ENCODE peak calls at places on chromosomes 6 and 20, in ten cellular contexts. One of them, this sample, is unnamed.

GRCh38 chr6:116405147-116405546 is 34.4 kb downstream of the DSE start:
- DNase-seq in cardiac muscle cell: no peak
- DNase-seq in IMR-90: peak
- DNase-seq in heart left ventricle: no peak
- DNase-seq in tibial artery: no peak
- DNase-seq in adrenal gland: no peak
- DNase-seq in psoas muscle: no peak
- DNase-seq in lung: no peak
- DNase-seq in colonic mucosa: no peak
- DNase-seq in vagina: no peak
- DNase-seq in this sample: no peak

GRCh38 chr20:24629668-24630067 is 160.2 kb downstream of the SYNDIG1 start:
- DNase-seq in vagina: no peak
- DNase-seq in colonic mucosa: no peak
- DNase-seq in cardiac muscle cell: peak
- DNase-seq in lung: no peak
- DNase-seq in IMR-90: no peak
- DNase-seq in psoas muscle: no peak
- DNase-seq in heart left ventricle: no peak
- DNase-seq in tibial artery: no peak
- DNase-seq in adrenal gland: no peak
- DNase-seq in this sample: no peak

GRCh38 chr6:97697450-97697849 is 414.4 kb upstream of the MMS22L start:
- DNase-seq in lung: no peak
- DNase-seq in vagina: no peak
- DNase-seq in cardiac muscle cell: peak
- DNase-seq in IMR-90: peak
- DNase-seq in tibial artery: no peak
- DNase-seq in psoas muscle: no peak
- DNase-seq in colonic mucosa: no peak
- DNase-seq in adrenal gland: no peak
- DNase-seq in heart left ventricle: no peak
- DNase-seq in this sample: no peak

GRCh38 chr20:18504479-18505060 is 3.2 kb upstream of the SEC23B start:
- DNase-seq in lung: peak
- DNase-seq in tibial artery: no peak
- DNase-seq in adrenal gland: peak
- DNase-seq in IMR-90: peak
- DNase-seq in psoas muscle: no peak
- DNase-seq in heart left ventricle: peak
- DNase-seq in cardiac muscle cell: peak
- DNase-seq in vagina: no peak
- DNase-seq in colonic mucosa: peak
- DNase-seq in this sample: no peak

GRCh38 chr6:133701633-133702331 is 187.1 kb upstream of the TCF21 start:
- DNase-seq in lung: no peak
- DNase-seq in vagina: no peak
- DNase-seq in colonic mucosa: no peak
- DNase-seq in IMR-90: peak
- DNase-seq in heart left ventricle: peak
- DNase-seq in cardiac muscle cell: peak
- DNase-seq in adrenal gland: no peak
- DNase-seq in tibial artery: no peak
- DNase-seq in psoas muscle: no peak
- DNase-seq in this sample: no peak

GRCh38 chr6:145891565-145891964 is 72.6 kb downstream of the SHPRH start:
- DNase-seq in vagina: no peak
- DNase-seq in adrenal gland: no peak
- DNase-seq in cardiac muscle cell: peak
- DNase-seq in colonic mucosa: no peak
- DNase-seq in psoas muscle: no peak
- DNase-seq in lung: no peak
- DNase-seq in tibial artery: no peak
- DNase-seq in heart left ventricle: no peak
- DNase-seq in IMR-90: peak
- DNase-seq in this sample: no peak

GRCh38 chr6:11270030-11271027 is 37.9 kb upstream of the NEDD9 start:
- DNase-seq in heart left ventricle: no peak
- DNase-seq in psoas muscle: no peak
- DNase-seq in IMR-90: peak
- DNase-seq in cardiac muscle cell: peak
- DNase-seq in tibial artery: no peak
- DNase-seq in vagina: no peak
- DNase-seq in colonic mucosa: peak
- DNase-seq in lung: no peak
- DNase-seq in adrenal gland: peak
- DNase-seq in this sample: no peak

GRCh38 chr6:12148841-12149240 is 136.7 kb downstream of the HIVEP1 start:
- DNase-seq in cardiac muscle cell: no peak
- DNase-seq in lung: no peak
- DNase-seq in vagina: no peak
- DNase-seq in psoas muscle: no peak
- DNase-seq in IMR-90: no peak
- DNase-seq in adrenal gland: no peak
- DNase-seq in colonic mucosa: no peak
- DNase-seq in heart left ventricle: no peak
- DNase-seq in tibial artery: no peak
- DNase-seq in this sample: no peak

GRCh38 chr20:23928353-23928752 is 48.8 kb upstream of the CST5 start:
- DNase-seq in adrenal gland: no peak
- DNase-seq in vagina: no peak
- DNase-seq in tibial artery: no peak
- DNase-seq in heart left ventricle: no peak
- DNase-seq in psoas muscle: no peak
- DNase-seq in colonic mucosa: no peak
- DNase-seq in IMR-90: no peak
- DNase-seq in lung: no peak
- DNase-seq in cardiac muscle cell: no peak
- DNase-seq in this sample: no peak

GRCh38 chr6:4805553-4806307 is 29.5 kb downstream of the CDYL start:
- DNase-seq in colonic mucosa: peak
- DNase-seq in IMR-90: peak
- DNase-seq in adrenal gland: peak
- DNase-seq in heart left ventricle: peak
- DNase-seq in cardiac muscle cell: peak
- DNase-seq in tibial artery: peak
- DNase-seq in lung: peak
- DNase-seq in vagina: no peak
- DNase-seq in psoas muscle: peak
- DNase-seq in this sample: peak

GRCh38 chr6:152948150-152948768 is 34.6 kb downstream of the FBXO5 start:
- DNase-seq in psoas muscle: no peak
- DNase-seq in heart left ventricle: no peak
- DNase-seq in lung: no peak
- DNase-seq in cardiac muscle cell: peak
- DNase-seq in adrenal gland: no peak
- DNase-seq in IMR-90: peak
- DNase-seq in colonic mucosa: no peak
- DNase-seq in tibial artery: no peak
- DNase-seq in vagina: no peak
- DNase-seq in this sample: no peak

GRCh38 chr6:56517155-56517745 is 125.4 kb downstream of the DST start:
- DNase-seq in cardiac muscle cell: peak
- DNase-seq in heart left ventricle: no peak
- DNase-seq in colonic mucosa: no peak
- DNase-seq in vagina: no peak
- DNase-seq in tibial artery: no peak
- DNase-seq in IMR-90: peak
- DNase-seq in psoas muscle: no peak
- DNase-seq in lung: no peak
- DNase-seq in adrenal gland: peak
- DNase-seq in this sample: no peak

GRCh38 chr20:672975-673604 is 2.5 kb downstream of the SCRT2 start:
- DNase-seq in IMR-90: no peak
- DNase-seq in cardiac muscle cell: no peak
- DNase-seq in adrenal gland: no peak
- DNase-seq in colonic mucosa: no peak
- DNase-seq in heart left ventricle: no peak
- DNase-seq in tibial artery: no peak
- DNase-seq in vagina: no peak
- DNase-seq in lung: no peak
- DNase-seq in psoas muscle: no peak
- DNase-seq in this sample: no peak
- H3K4me3 ChIP-seq in IMR-90: no peak
- H3K4me3 ChIP-seq in cardiac muscle cell: no peak
- H3K4me3 ChIP-seq in adrenal gland: no peak
- H3K4me3 ChIP-seq in colonic mucosa: no peak
- H3K4me3 ChIP-seq in heart left ventricle: no peak
- H3K4me3 ChIP-seq in tibial artery: no peak
- H3K4me3 ChIP-seq in vagina: no peak
- H3K4me3 ChIP-seq in lung: no peak
- H3K4me3 ChIP-seq in psoas muscle: no peak
- H3K4me3 ChIP-seq in this sample: no peak

DNA sequence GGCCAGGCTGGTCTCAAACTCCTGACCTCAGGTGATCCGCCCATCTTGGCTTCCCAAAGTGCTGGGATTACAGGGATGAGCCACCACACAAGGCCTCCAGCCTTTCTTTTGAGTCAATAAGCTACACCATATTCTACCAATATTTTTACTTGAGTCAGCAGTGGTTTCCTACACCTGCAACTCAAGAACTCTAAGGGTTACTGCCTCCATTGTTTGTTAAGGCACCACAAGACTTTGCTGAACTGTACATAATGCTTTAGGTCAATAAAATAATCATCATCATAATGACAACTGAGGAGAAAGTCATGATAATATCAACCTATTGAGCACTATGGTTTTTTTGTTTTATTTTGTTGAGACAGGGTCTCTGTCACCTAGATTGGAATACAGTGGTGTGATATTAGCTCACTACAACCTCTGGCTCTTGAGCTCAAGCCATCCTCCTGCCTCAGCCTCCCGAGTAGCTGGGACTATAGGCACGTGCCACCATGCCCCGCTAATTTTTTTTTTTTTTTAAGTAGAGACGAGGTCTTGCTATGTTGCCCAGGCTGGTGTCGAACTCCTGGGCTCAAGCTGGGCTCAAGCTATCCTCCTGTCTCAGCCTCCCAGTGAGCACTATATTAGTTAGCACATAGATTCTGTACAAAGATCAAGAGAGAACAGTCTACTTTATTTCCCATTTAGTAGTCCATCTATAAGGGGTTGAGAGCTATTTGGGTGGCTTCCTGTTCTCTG is 34.9 kb upstream of the ZMYND8 start:
- DNase-seq in IMR-90: no peak
- DNase-seq in lung: no peak
- DNase-seq in cardiac muscle cell: no peak
- DNase-seq in colonic mucosa: no peak
- DNase-seq in vagina: no peak
- DNase-seq in tibial artery: no peak
- DNase-seq in heart left ventricle: no peak
- DNase-seq in psoas muscle: no peak
- DNase-seq in adrenal gland: no peak
- DNase-seq in this sample: no peak
- H3K27ac ChIP-seq in IMR-90: peak
- H3K27ac ChIP-seq in lung: no peak
- H3K27ac ChIP-seq in cardiac muscle cell: no peak
- H3K27ac ChIP-seq in colonic mucosa: no peak
- H3K27ac ChIP-seq in vagina: no peak
- H3K27ac ChIP-seq in tibial artery: no peak
- H3K27ac ChIP-seq in heart left ventricle: no peak
- H3K27ac ChIP-seq in psoas muscle: no peak
- H3K27ac ChIP-seq in adrenal gland: no peak
- H3K27ac ChIP-seq in this sample: no peak

GRCh38 chr6:150587637-150588036 is 12.0 kb upstream of the PLEKHG1 start:
- DNase-seq in lung: no peak
- DNase-seq in heart left ventricle: no peak
- DNase-seq in cardiac muscle cell: no peak
- DNase-seq in tibial artery: no peak
- DNase-seq in colonic mucosa: no peak
- DNase-seq in vagina: no peak
- DNase-seq in IMR-90: no peak
- DNase-seq in psoas muscle: no peak
- DNase-seq in adrenal gland: no peak
- DNase-seq in this sample: no peak

GRCh38 chr6:150588862-150589499 is 10.7 kb upstream of the PLEKHG1 start:
- DNase-seq in psoas muscle: no peak
- DNase-seq in adrenal gland: no peak
- DNase-seq in IMR-90: no peak
- DNase-seq in tibial artery: no peak
- DNase-seq in lung: no peak
- DNase-seq in vagina: no peak
- DNase-seq in colonic mucosa: no peak
- DNase-seq in cardiac muscle cell: no peak
- DNase-seq in heart left ventricle: no peak
- DNase-seq in this sample: no peak

GRCh38 chr6:150590448-150590847 is 9.2 kb upstream of the PLEKHG1 start:
- DNase-seq in lung: no peak
- DNase-seq in tibial artery: no peak
- DNase-seq in psoas muscle: no peak
- DNase-seq in colonic mucosa: no peak
- DNase-seq in heart left ventricle: no peak
- DNase-seq in IMR-90: no peak
- DNase-seq in cardiac muscle cell: no peak
- DNase-seq in vagina: no peak
- DNase-seq in adrenal gland: no peak
- DNase-seq in this sample: no peak

GRCh38 chr6:150592377-150592995 is 7.2 kb upstream of the PLEKHG1 start:
- DNase-seq in cardiac muscle cell: no peak
- DNase-seq in psoas muscle: no peak
- DNase-seq in adrenal gland: no peak
- DNase-seq in IMR-90: no peak
- DNase-seq in tibial artery: no peak
- DNase-seq in heart left ventricle: no peak
- DNase-seq in vagina: no peak
- DNase-seq in lung: no peak
- DNase-seq in colonic mucosa: peak
- DNase-seq in this sample: no peak

DNA sequence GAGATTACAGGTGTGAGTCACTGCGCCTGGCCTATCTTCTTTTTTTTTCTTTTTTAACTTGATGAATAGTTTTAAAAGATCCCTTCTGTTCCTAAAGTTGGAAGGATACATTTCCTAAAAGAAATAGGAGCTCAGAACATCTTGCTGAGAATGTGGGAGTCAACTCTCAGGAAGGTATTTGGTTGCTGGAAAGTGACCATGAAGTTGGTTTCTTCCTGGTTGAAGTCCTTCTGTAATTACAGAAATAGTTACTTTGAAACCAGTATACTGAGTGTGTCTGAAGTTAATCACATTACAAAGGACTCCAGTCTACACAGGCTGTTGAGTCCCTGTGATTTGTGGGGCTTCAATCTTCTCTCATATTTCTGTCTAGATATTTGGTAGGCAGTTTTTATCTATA is 9.9 kb upstream of the PLEKHG1 start:
- DNase-seq in colonic mucosa: no peak
- DNase-seq in lung: no peak
- DNase-seq in vagina: no peak
- DNase-seq in adrenal gland: no peak
- DNase-seq in heart left ventricle: no peak
- DNase-seq in cardiac muscle cell: no peak
- DNase-seq in tibial artery: no peak
- DNase-seq in psoas muscle: no peak
- DNase-seq in IMR-90: no peak
- DNase-seq in this sample: no peak
- H3K4me3 ChIP-seq in colonic mucosa: no peak
- H3K4me3 ChIP-seq in lung: no peak
- H3K4me3 ChIP-seq in vagina: no peak
- H3K4me3 ChIP-seq in adrenal gland: no peak
- H3K4me3 ChIP-seq in heart left ventricle: no peak
- H3K4me3 ChIP-seq in cardiac muscle cell: no peak
- H3K4me3 ChIP-seq in tibial artery: no peak
- H3K4me3 ChIP-seq in psoas muscle: no peak
- H3K4me3 ChIP-seq in IMR-90: no peak
- H3K4me3 ChIP-seq in this sample: no peak

GRCh38 chr6:32111424-32112066 is 2.4 kb upstream of the TNXB start:
- DNase-seq in IMR-90: no peak
- DNase-seq in vagina: no peak
- DNase-seq in heart left ventricle: peak
- DNase-seq in tibial artery: no peak
- DNase-seq in colonic mucosa: no peak
- DNase-seq in adrenal gland: no peak
- DNase-seq in lung: no peak
- DNase-seq in cardiac muscle cell: peak
- DNase-seq in psoas muscle: peak
- DNase-seq in this sample: no peak
- H3K27ac ChIP-seq in IMR-90: no peak
- H3K27ac ChIP-seq in vagina: peak
- H3K27ac ChIP-seq in heart left ventricle: peak
- H3K27ac ChIP-seq in tibial artery: peak
- H3K27ac ChIP-seq in colonic mucosa: no peak
- H3K27ac ChIP-seq in adrenal gland: no peak
- H3K27ac ChIP-seq in lung: peak
- H3K27ac ChIP-seq in cardiac muscle cell: no peak
- H3K27ac ChIP-seq in psoas muscle: peak
- H3K27ac ChIP-seq in this sample: peak